ENCODE peak calls at places on chromosomes 13 and 19, in five cellular contexts. Q is endothelial cell, Z is progenitor cell of endocrine pancreas, O is lung, B is fibroblast of lung. A is an unnamed sample.

GRCh38 chr19:34316741-34317241 is 48.2 kb upstream of the GPI start:
- DNase-seq in Q (no peak), Z (no peak), O (no peak), B (peak), A (no peak)

GRCh38 chr13:37479901-37480300 is 118.7 kb downstream of the POSTN start:
- DNase-seq in Q (no peak), Z (no peak), O (no peak), B (no peak), A (no peak)

GRCh38 chr13:24083141-24083540 is 77.4 kb upstream of the SPATA13 start:
- DNase-seq in Q (no peak), Z (no peak), O (no peak), B (no peak), A (no peak)

GRCh38 chr19:16342002-16342715 is 17.5 kb downstream of the KLF2 start:
- DNase-seq in Q (no peak), Z (no peak), O (no peak), B (peak), A (no peak)

GRCh38 chr13:20828540-20829364 is 55.0 kb upstream of the EEF1AKMT1 start:
- DNase-seq in Q (peak), Z (no peak), O (no peak), B (peak), A (peak)

GRCh38 chr13:94384217-94384905 is 95.1 kb downstream of the DCT start:
- DNase-seq in Q (no peak), Z (no peak), O (no peak), B (peak), A (no peak)

GRCh38 chr19:31349160-31349881 is at the start of gene TSHZ3:
- DNase-seq in Q (peak), Z (peak), O (peak), B (peak), A (no peak)

GRCh38 chr19:17281391-17282304 is at the start of gene ANKLE1:
- DNase-seq in Q (peak), Z (no peak), O (no peak), B (no peak), A (no peak)

GRCh38 chr19:51572415-51572814 is 1.3 kb downstream of the ZNF175 start:
- DNase-seq in Q (no peak), Z (no peak), O (no peak), B (no peak), A (no peak)

GRCh38 chr19:46660008-46660517 is 919 bp downstream of the DACT3 start:
- DNase-seq in Q (no peak), Z (no peak), O (no peak), B (no peak), A (no peak)

GRCh38 chr13:97001641-97002040 is 7.4 kb upstream of the OXGR1 start:
- DNase-seq in Q (no peak), Z (no peak), O (no peak), B (no peak), A (no peak)

GRCh38 chr13:49369876-49370275 is 74.0 kb downstream of the CAB39L start:
- DNase-seq in Q (no peak), Z (no peak), O (no peak), B (no peak), A (no peak)

GRCh38 chr19:6774821-6775707 is 2.6 kb downstream of the VAV1 start:
- DNase-seq in Q (no peak), Z (no peak), O (no peak), B (no peak), A (no peak)

GRCh38 chr13:110150384-110151091 is 156.4 kb downstream of the COL4A1 start:
- DNase-seq in Q (no peak), Z (no peak), O (no peak), B (peak), A (no peak)

GRCh38 chr13:46698910-46699460 is 98.0 kb downstream of the ESD start:
- DNase-seq in Q (no peak), Z (no peak), O (no peak), B (peak), A (no peak)

GRCh38 chr13:112562254-112562653 is 25.7 kb downstream of the TUBGCP3 start:
- DNase-seq in Q (no peak), Z (no peak), O (no peak), B (no peak), A (no peak)
- TF ChIP-seq CTCF in Q (no peak), Z (no peak), O (no peak), B (no peak), A (no peak)

GRCh38 chr19:10270616-10271394 is at the start of gene ICAM1:
- DNase-seq in Q (peak), Z (no peak), O (peak), B (peak), A (peak)
- TF ChIP-seq CTCF in Q (no peak), Z (no peak), O (no peak), B (no peak), A (peak)

GRCh38 chr19:15249560-15249874 is 17.3 kb upstream of the EPHX3 start:
- DNase-seq in Q (no peak), Z (no peak), O (no peak), B (no peak), A (no peak)

GRCh38 chr19:15249912-15250634 is 17.8 kb upstream of the EPHX3 start:
- DNase-seq in Q (no peak), Z (no peak), O (no peak), B (peak), A (no peak)

GRCh38 chr19:15247107-15248014 is 15.1 kb upstream of the EPHX3 start:
- DNase-seq in Q (no peak), Z (no peak), O (no peak), B (no peak), A (no peak)

GRCh38 chr19:15248106-15248505 is 15.9 kb upstream of the EPHX3 start:
- DNase-seq in Q (no peak), Z (no peak), O (no peak), B (no peak), A (no peak)

DNA sequence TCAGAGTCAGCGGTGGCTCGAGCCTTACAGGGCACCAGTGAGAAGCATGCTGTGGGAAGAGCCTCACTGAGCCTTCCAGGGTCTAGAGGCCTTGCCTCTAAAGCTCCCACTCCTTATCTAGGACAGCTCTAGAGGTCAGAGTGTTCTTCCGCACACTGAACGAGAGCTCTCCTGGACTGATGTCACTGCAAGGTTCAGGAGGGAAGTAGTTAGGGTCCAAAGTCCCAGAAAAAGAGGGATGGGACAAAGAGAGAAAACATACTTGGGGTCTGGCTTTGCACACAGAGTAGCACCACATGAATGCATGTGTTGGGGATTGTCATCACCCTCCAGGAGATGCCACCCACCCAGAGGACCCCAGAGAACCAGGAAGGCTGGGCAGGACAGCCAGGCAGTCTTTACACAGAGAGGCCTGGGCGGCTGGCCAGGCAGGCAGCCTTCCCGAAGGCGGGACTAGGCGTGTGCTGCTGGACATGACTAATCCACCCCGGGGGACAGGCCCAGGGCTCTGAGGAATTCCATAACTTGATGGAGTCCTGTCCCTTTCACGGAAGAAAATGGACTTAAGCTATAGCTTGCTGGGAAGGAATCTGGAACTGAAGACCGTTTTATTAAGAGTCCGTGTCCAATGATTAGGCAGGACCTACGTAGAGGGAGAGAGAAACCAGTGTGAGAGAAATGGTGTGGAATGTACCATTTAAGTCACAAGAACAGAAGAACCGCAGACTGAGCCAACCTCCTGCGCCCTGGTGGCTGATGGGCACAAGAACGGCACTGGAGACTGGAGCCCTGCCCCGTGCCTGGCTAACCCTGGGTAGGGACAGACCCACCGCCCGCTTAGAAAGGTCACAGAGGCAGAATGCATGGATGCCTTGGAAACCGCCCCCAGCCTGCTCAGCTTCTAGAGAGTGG is 16.7 kb upstream of the EPHX3 start:
- DNase-seq in Q (no peak), Z (no peak), O (peak), B (peak), A (no peak)
- TF ChIP-seq CTCF in Q (no peak), Z (no peak), O (no peak), B (no peak), A (no peak)

GRCh38 chr19:7943444-7944176 is at the start of gene TIMM44:
- DNase-seq in Q (peak), Z (peak), O (peak), B (peak), A (peak)
- TF ChIP-seq CTCF in Q (no peak), Z (no peak), O (no peak), B (no peak), A (no peak)

DNA sequence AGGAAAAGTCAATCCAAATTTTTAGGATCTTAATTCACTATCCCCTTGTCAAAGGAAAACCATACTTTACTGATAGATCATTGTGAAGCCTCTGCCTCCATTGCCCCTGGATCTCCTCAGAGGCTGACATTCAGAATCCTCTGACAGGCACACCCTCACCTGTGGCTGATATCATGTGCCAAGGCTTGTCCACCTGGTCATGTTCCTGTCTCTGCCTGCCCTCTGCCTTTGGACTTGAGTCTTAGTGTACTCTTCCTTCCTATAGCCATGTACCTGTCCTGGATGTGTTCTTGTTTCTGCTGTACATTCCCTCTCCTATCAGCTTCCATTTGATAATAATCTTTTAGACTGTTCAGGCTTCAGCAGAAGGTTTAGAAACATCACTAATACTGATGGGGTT is 179.4 kb downstream of the TNFSF13B start:
- DNase-seq in Q (no peak), Z (no peak), O (no peak), B (no peak), A (no peak)
- TF ChIP-seq CTCF in Q (no peak), Z (no peak), O (no peak), B (no peak), A (no peak)

GRCh38 chr13:90654970-90655369 is 692.5 kb upstream of the MIR17HG start:
- DNase-seq in Q (no peak), Z (no peak), O (no peak), B (no peak), A (no peak)
- TF ChIP-seq CTCF in Q (no peak), Z (no peak), O (no peak), B (no peak), A (no peak)

GRCh38 chr19:56562766-56563165 is 4.5 kb upstream of the ZNF470 start:
- DNase-seq in Q (no peak), Z (no peak), O (no peak), B (no peak), A (no peak)
- TF ChIP-seq CTCF in Q (no peak), Z (no peak), O (no peak), B (no peak), A (no peak)

GRCh38 chr13:98534821-98535220 is 42.1 kb downstream of the STK24 start:
- DNase-seq in Q (no peak), Z (no peak), O (no peak), B (no peak), A (no peak)

GRCh38 chr13:98536729-98537128 is 40.2 kb downstream of the STK24 start:
- DNase-seq in Q (no peak), Z (no peak), O (no peak), B (no peak), A (no peak)

GRCh38 chr13:98532254-98532653 is 44.7 kb downstream of the STK24 start:
- DNase-seq in Q (no peak), Z (no peak), O (no peak), B (no peak), A (no peak)

GRCh38 chr13:98535501-98536357 is 41.2 kb downstream of the STK24 start:
- DNase-seq in Q (no peak), Z (no peak), O (no peak), B (no peak), A (no peak)

GRCh38 chr13:98533912-98534311 is 43.0 kb downstream of the STK24 start:
- DNase-seq in Q (no peak), Z (no peak), O (no peak), B (no peak), A (no peak)
- TF ChIP-seq CTCF in Q (no peak), Z (no peak), O (no peak), B (no peak), A (no peak)

DNA sequence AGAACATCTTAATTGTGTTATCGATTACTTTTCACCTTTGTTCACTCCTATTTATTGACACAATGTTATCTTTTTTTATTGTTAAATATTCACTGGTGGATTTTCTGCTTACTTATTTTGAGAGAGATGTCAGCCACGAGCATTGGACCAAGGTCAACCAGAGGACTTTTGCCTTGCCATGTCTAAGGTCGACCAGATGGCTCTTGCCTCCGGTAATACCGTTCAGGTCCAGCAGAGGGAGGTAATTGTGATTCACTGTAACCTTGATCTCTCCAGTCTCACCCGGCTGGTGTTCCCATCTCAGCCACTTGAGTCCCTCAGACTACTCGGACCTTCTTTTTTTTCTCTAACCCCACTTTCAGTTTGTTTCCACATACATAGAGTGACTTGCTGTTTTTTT is 1438.1 kb downstream of the UQCRFS1 start:
- DNase-seq in Q (no peak), Z (no peak), O (no peak), B (no peak), A (no peak)
- TF ChIP-seq CTCF in Q (peak), Z (no peak), O (no peak), B (peak), A (peak)